ENCODE peak calls at places on chromosomes 6 and 20, in four cellular contexts. V is left ventricle myocardium inferior, G is neuronal stem cell, T is GM23248. Z is an unnamed sample. For H3K9me3, the result is how much of the 10 kb centered on the place peaks cover.

GRCh38 chr6:138572200-138572875 is 73.0 kb upstream of the NHSL1 start:
- DNase-seq in G (peak), V (peak), T (peak), Z (peak)

GRCh38 chr6:41937881-41938574 is 3.6 kb downstream of the CCND3 start:
- DNase-seq in T (no peak), G (no peak), V (no peak), Z (no peak)

GRCh38 chr20:32456869-32457421 is 98.8 kb downstream of the ASXL1 start:
- DNase-seq in T (peak), G (peak), V (no peak), Z (no peak)

GRCh38 chr6:76565932-76566331 is 493.5 kb upstream of the IMPG1 start:
- DNase-seq in V (no peak), G (no peak), T (no peak), Z (no peak)

GRCh38 chr6:26022166-26022510 is 59.5 kb downstream of the TRIM38 start:
- DNase-seq in T (peak), G (no peak), V (no peak), Z (peak)

GRCh38 chr20:2767768-2768631 is 32.4 kb downstream of the CPXM1 start:
- DNase-seq in T (peak), G (no peak), V (peak), Z (no peak)

GRCh38 chr6:13517116-13517515 is 29.7 kb upstream of the GFOD1 start:
- DNase-seq in T (no peak), V (no peak), G (no peak), Z (no peak)

GRCh38 chr20:2752631-2753455 is 47.6 kb downstream of the CPXM1 start:
- DNase-seq in G (peak), T (peak), V (no peak), Z (no peak)

GRCh38 chr6:80969439-80969838 is 783.0 kb downstream of the TENT5A start:
- DNase-seq in G (no peak), T (peak), V (no peak), Z (no peak)

GRCh38 chr6:28105286-28105685 is 19.1 kb upstream of the ZSCAN16 start:
- DNase-seq in G (no peak), T (peak), V (no peak), Z (no peak)

GRCh38 chr20:50120935-50121693 is 8.2 kb upstream of the UBE2V1 start:
- DNase-seq in V (peak), T (peak), G (no peak), Z (no peak)

GRCh38 chr20:62049342-62050165 is 16.1 kb downstream of the TAF4 start:
- DNase-seq in T (no peak), V (no peak), G (no peak), Z (no peak)

GRCh38 chr6:82374481-82374880 is 10.9 kb downstream of the TPBG start:
- DNase-seq in T (no peak), G (no peak), V (no peak), Z (no peak)

GRCh38 chr6:160055813-160056212 is 65.8 kb upstream of the SLC22A1 start:
- DNase-seq in V (no peak), G (no peak), T (no peak), Z (no peak)

GRCh38 chr6:127515234-127515793 is 3.8 kb downstream of the MTCL3 start:
- DNase-seq in V (no peak), T (peak), G (peak), Z (no peak)

GRCh38 chr20:10076126-10077080 is 41.6 kb downstream of the ANKEF1 start:
- DNase-seq in G (no peak), T (no peak), V (no peak), Z (no peak)

GRCh38 chr6:3001773-3002293 is 2.1 kb downstream of the NQO2 start:
- DNase-seq in V (no peak), T (peak), G (no peak), Z (no peak)

DNA sequence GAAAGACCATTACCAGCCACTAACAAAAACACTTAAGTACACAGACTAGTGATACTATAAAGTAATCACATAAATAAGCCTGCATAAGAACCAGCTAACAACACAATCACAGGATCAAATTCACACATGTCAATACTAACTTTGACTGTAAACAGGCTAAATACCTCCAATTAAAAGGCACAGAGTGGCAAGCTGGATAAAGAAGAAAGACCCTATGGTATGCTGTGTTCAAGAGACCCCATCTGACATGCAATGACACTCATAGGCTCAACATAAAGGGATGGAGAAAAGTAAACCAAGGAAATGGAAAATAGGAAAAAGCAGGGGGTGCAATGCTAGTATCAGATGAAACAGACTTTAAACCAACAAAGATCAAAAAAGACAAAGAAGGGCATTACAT is 631.8 kb upstream of the NOX3 start:
- DNase-seq in G (no peak), T (no peak), V (no peak), Z (no peak)
- H3K9me3 ChIP-seq in G (under half), T (under half), V (half or more), Z (under half)

GRCh38 chr20:24470031-24470781 is 777 bp downstream of the SYNDIG1 start:
- DNase-seq in T (peak), G (peak), V (no peak), Z (no peak)
- H3K4me3 ChIP-seq in T (peak), G (peak), V (peak), Z (peak)

GRCh38 chr6:140909156-140909555 is 1223.6 kb upstream of the GJE1 start:
- DNase-seq in T (peak), V (no peak), G (no peak), Z (no peak)
- H3K9me3 ChIP-seq in T (under half), V (under half), G (under half), Z (under half)

DNA sequence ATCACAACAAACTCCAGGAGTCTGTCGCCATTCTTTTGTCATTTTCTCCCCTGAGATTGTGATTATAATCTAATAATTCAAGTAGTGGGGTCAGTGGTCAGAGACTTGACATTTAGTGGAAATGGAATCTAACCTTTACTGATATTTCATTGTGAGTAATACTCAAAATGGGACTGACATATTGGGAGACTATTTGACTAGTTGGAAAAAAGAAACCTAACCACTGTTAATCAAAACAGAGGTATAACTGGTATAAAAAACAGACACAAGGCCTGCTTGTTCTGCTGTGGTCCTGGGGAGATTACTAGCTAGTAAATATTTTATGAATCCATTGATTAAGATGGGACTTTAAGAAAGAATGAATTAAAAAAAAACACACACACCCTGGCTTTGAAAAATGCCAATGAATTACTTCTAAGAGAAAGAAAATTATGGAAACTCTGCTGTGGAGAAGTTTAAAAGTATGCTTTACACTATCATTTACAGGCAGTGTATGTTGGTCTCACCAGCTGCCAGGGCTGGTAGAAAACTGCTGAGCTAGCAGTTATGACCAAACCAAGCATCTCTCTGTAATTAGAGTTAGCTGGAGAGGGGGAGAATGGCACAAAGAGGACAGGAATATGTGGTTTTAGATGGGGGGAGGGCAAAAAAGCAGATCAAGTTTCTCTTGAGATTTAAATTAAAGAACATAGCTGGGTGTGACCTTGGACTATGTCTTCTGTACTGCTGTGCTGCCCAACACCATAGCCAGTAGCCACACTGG is 103.7 kb downstream of the FYN start:
- DNase-seq in V (no peak), T (no peak), G (no peak), Z (no peak)
- H3K4me3 ChIP-seq in V (no peak), T (no peak), G (no peak), Z (no peak)

Z was measured in right atrium auricular region.